ENCODE peak calls at places on chromosome 19, in seven cellular contexts. K, G, D, H, T, M and E are unnamed samples.

GRCh38 chr19:29812881-29813275 is 1.1 kb downstream of the CCNE1 start:
- DNase-seq in D (no peak), H (no peak), T (no peak), G (no peak), K (no peak), M (no peak), E (no peak)

GRCh38 chr19:55252760-55253159 is 6.1 kb downstream of the PPP6R1 start:
- DNase-seq in M (no peak), T (no peak), G (no peak), K (no peak), H (no peak), D (no peak), E (no peak)

GRCh38 chr19:10520652-10521318 is 3.5 kb upstream of the S1PR5 start:
- DNase-seq in M (no peak), H (no peak), D (no peak), K (no peak), T (no peak), G (no peak), E (no peak)

GRCh38 chr19:30068528-30069395 is 126.7 kb downstream of the URI1 start:
- DNase-seq in K (no peak), D (no peak), H (no peak), T (no peak), M (no peak), G (no peak), E (no peak)

GRCh38 chr19:31140717-31141116 is 208.5 kb downstream of the TSHZ3 start:
- DNase-seq in D (no peak), H (no peak), T (no peak), G (no peak), K (no peak), M (no peak), E (no peak)

GRCh38 chr19:51372649-51373504 is at the start of gene NKG7:
- DNase-seq in G (peak), D (no peak), T (no peak), H (no peak), K (peak), M (peak), E (no peak)

GRCh38 chr19:49684251-49684982 is 5.0 kb upstream of the ADM5 start:
- DNase-seq in M (peak), G (no peak), H (no peak), D (no peak), T (no peak), K (peak), E (no peak)

GRCh38 chr19:49593233-49594113 is 2.5 kb downstream of the PRR12 start:
- DNase-seq in M (peak), H (peak), G (peak), K (peak), D (no peak), T (peak), E (peak)

GRCh38 chr19:2385053-2385721 is 25.1 kb downstream of the TMPRSS9 start:
- DNase-seq in M (no peak), T (peak), K (peak), G (no peak), D (peak), H (peak), E (peak)

GRCh38 chr19:54435551-54436016 is 13.4 kb upstream of the LENG8 start:
- DNase-seq in K (no peak), H (no peak), M (no peak), G (no peak), D (no peak), T (no peak), E (no peak)

GRCh38 chr19:33998739-33999345 is 173.5 kb upstream of the LSM14A start:
- DNase-seq in K (no peak), T (no peak), G (no peak), H (no peak), D (no peak), M (no peak), E (no peak)

GRCh38 chr19:43872547-43873336 is 45.6 kb downstream of the ZNF283 start:
- DNase-seq in D (no peak), G (no peak), H (no peak), T (no peak), K (no peak), M (no peak), E (peak)

GRCh38 chr19:1112254-1113208 is 8.7 kb downstream of the GPX4 start:
- DNase-seq in G (peak), M (peak), D (no peak), K (peak), T (no peak), H (peak), E (no peak)

GRCh38 chr19:39407644-39408391 is 1.2 kb downstream of the ZFP36 start:
- DNase-seq in H (peak), G (peak), D (peak), M (peak), K (peak), T (no peak), E (no peak)

GRCh38 chr19:33302974-33303790 is 848 bp upstream of the CEBPA start:
- DNase-seq in G (no peak), K (no peak), T (no peak), H (peak), D (no peak), M (peak), E (peak)

GRCh38 chr19:10780368-10780767 is 55.6 kb downstream of the TMED1 start:
- DNase-seq in D (no peak), K (peak), M (no peak), H (peak), T (peak), G (no peak), E (no peak)

GRCh38 chr19:36225219-36225892 is 10.4 kb downstream of the ZNF146 start:
- DNase-seq in D (no peak), G (no peak), T (no peak), M (no peak), H (no peak), K (no peak), E (no peak)

GRCh38 chr19:29660835-29661234 is 4.4 kb upstream of the PLEKHF1 start:
- DNase-seq in M (no peak), K (peak), H (no peak), G (no peak), T (no peak), D (no peak), E (no peak)

GRCh38 chr19:593055-593454 is 3.4 kb downstream of the HCN2 start:
- DNase-seq in K (no peak), H (no peak), G (no peak), M (peak), D (no peak), T (no peak), E (no peak)

GRCh38 chr19:54364775-54365257 is at the start of gene LAIR1:
- DNase-seq in H (peak), M (peak), T (no peak), G (peak), D (no peak), K (no peak), E (no peak)

GRCh38 chr19:55590621-55591020 is 8.7 kb downstream of the FIZ1 start:
- DNase-seq in G (no peak), K (peak), D (no peak), M (peak), H (no peak), T (no peak), E (peak)

GRCh38 chr19:49564616-49565045 is 15.7 kb downstream of the NOSIP start:
- DNase-seq in T (no peak), H (no peak), M (no peak), D (no peak), G (no peak), K (no peak), E (no peak)

GRCh38 chr19:50794778-50795664 is 4.8 kb downstream of the ACP4 start:
- DNase-seq in D (no peak), T (no peak), G (no peak), M (no peak), K (peak), H (no peak), E (peak)

GRCh38 chr19:483332-484072 is 12.8 kb upstream of the MADCAM1 start:
- DNase-seq in K (no peak), H (no peak), G (no peak), D (no peak), T (no peak), M (peak), E (no peak)

GRCh38 chr19:45322311-45322710 is 364 bp downstream of the CKM start:
- DNase-seq in T (no peak), G (no peak), D (no peak), H (peak), K (no peak), M (no peak), E (peak)

GRCh38 chr19:16497042-16497441 is 848 bp downstream of the C19orf44 start:
- DNase-seq in D (no peak), G (no peak), M (no peak), T (no peak), K (peak), H (no peak), E (no peak)

GRCh38 chr19:11373166-11373884 is 1.1 kb upstream of the SWSAP1 start:
- DNase-seq in D (no peak), H (no peak), K (peak), G (no peak), M (no peak), T (peak), E (no peak)

GRCh38 chr19:543912-544608 is at the start of gene GZMM:
- DNase-seq in M (peak), G (peak), H (no peak), K (peak), T (no peak), D (no peak), E (no peak)

GRCh38 chr19:20558571-20558970 is 7.0 kb downstream of the ZNF737 start:
- DNase-seq in H (no peak), T (no peak), G (no peak), D (no peak), M (no peak), K (no peak), E (no peak)

GRCh38 chr19:57282011-57282636 is 1.8 kb downstream of the ZNF460 start:
- DNase-seq in K (no peak), M (no peak), T (no peak), H (no peak), G (no peak), D (no peak), E (no peak)

GRCh38 chr19:12722566-12723382 is 958 bp downstream of the TNPO2 start:
- DNase-seq in K (peak), M (peak), T (peak), D (peak), H (peak), G (peak), E (peak)
- H3K27ac ChIP-seq in K (peak), M (peak), T (peak), D (peak), H (peak), G (peak), E (peak)

GRCh38 chr19:47158879-47159509 is 28.4 kb downstream of the SAE1 start:
- DNase-seq in T (no peak), M (no peak), D (no peak), H (no peak), K (no peak), G (peak), E (no peak)
- H3K27ac ChIP-seq in T (peak), M (peak), D (peak), H (peak), K (peak), G (no peak), E (no peak)

GRCh38 chr19:7637374-7638256 is 705 bp downstream of the STXBP2 start:
- DNase-seq in G (no peak), K (peak), D (no peak), M (peak), T (no peak), H (peak), E (no peak)
- H3K27ac ChIP-seq in G (peak), K (peak), D (peak), M (no peak), T (no peak), H (peak), E (no peak)

DNA sequence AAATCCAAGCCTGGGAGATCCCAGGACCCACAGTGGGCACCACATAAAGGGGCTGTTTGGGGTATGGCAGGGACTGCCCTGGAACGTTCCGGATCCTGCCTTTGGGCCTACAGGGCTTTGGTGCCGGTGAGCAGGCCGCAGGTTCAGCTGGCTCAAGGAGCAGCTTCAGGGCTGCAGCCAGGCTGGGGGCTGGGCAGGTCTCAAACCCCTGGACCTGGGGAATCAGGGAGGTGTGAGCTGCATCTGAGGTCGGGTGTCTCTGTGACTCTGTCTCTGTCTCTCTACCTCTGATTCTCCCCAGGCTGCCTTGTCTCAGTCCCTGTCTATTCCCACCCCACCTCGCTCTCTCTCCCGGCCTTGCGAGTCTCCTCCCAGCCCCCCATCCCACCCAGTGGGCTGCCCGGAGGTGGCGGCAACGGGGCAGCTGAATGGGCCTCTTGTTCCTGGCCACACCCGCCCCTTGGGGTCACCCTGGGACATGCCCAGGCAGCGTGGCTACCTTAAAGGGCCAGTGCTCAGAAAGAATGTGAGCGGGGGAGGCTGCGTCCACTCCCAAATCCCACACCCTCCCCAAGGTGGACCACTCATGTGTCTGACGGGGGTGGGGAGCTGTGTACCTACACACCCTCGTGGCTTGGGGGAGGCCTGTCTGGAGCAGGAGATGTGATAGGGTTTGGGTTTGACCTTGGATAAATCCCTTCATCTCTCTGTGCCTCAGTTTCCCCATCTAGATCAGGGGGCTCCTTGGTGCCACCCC is 31.1 kb downstream of the NFIC start:
- DNase-seq in T (peak), G (no peak), H (no peak), K (peak), M (peak), D (no peak), E (peak)
- H3K27ac ChIP-seq in T (peak), G (no peak), H (peak), K (peak), M (peak), D (peak), E (peak)

GRCh38 chr19:14058182-14059092 is 3.4 kb downstream of the PALM3 start:
- DNase-seq in M (no peak), G (no peak), T (no peak), K (no peak), H (no peak), D (no peak), E (no peak)
- H3K27ac ChIP-seq in M (no peak), G (no peak), T (no peak), K (no peak), H (no peak), D (no peak), E (no peak)

DNA sequence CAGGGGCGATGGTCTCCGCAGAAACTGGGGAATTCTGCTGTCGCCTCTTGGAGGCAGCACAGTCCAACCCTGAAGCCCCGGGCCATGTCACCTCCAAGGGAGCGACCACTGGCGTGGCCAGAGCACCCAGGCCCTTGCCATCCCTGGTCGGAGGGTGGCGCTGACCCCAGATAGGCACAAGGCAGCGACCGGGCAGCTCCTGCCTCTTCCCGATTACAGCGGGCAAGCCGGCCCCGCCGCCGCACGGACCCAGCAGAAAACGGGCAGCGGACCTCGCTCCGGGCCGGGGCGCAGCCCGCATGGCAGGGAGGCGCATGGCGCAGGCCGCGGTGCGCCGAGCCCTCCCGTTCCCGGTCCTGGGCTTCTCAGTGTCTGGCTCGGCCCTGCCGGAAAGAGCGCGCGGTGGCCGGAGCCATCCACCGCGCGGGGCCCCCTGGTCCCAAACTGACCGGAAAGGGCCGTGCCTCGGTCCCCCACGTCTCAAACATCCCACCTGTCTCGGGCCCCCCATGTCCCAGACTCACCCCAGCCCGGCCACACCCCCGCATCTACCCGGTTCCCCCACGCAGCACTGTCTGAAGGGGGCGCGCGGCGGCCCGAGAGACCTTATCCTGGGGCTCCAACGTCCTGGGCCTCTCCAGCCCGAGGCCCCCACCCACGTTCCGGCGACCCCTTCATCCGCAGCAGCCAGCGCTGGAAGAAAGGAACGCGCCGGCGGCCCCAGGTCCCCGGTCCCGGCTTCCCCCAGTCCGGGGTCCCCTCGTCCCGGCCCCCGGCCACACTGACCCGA is 725 bp downstream of the CERS1 start:
- DNase-seq in H (peak), D (no peak), M (peak), T (peak), G (no peak), K (peak), E (peak)
- H3K27ac ChIP-seq in H (peak), D (peak), M (no peak), T (peak), G (no peak), K (no peak), E (no peak)

DNA sequence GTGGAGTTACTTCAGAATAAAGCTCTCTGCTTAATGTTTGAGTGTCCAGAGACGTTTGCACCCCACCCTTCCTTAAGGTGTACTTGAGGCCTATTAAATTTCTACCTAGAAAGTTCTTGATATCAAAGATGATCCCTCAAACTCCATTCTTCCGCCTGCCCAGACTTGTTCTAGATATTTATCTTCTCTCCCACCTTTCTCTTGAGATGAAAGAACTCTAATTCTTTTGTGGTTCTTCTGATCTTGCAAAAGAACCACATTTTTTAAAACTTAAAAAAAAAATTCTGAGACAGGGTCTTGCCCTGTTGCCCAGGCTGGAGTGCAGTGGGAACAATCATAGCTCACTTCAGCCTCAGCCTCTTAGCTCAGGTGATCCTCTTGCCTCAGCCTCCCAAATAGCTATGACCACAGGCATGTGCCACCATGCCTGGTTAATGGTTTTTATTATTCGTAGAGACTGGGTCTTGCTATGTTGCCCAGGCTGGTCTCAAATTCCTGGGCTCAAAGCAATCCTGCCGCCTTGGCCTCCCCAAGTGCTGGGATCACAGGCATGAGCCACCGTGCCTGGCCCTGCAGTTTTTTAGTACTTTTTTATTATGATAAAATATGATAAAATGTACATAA is 94.3 kb downstream of the SIPA1L3 start:
- DNase-seq in D (no peak), H (no peak), M (no peak), T (no peak), G (no peak), K (no peak), E (no peak)
- H3K27ac ChIP-seq in D (no peak), H (no peak), M (no peak), T (no peak), G (no peak), K (no peak), E (no peak)